ENCODE peak calls at places on chromosomes 5 and 9, in five cellular contexts. B is CD8-positive, alpha-beta T cell; X is body of pancreas; O is pancreas; K is OCI-LY7. I is an unnamed sample.

GRCh38 chr5:117434266-117434665 is 859.6 kb upstream of the SEMA6A start:
- DNase-seq in B (no peak), X (no peak), O (no peak), K (no peak), I (no peak)

GRCh38 chr9:134938346-134939079 is 20.8 kb upstream of the FCN1 start:
- DNase-seq in B (no peak), X (no peak), O (no peak), K (no peak), I (no peak)

GRCh38 chr9:73527521-73527920 is 375.9 kb downstream of the ANXA1 start:
- DNase-seq in B (no peak), X (no peak), O (no peak), K (no peak), I (no peak)

GRCh38 chr5:17118631-17119030 is 98.8 kb upstream of the BASP1 start:
- DNase-seq in B (no peak), X (peak; percentile 79), O (no peak), K (no peak), I (peak; percentile 98)

GRCh38 chr5:40991981-40992559 is 79.1 kb downstream of the MROH2B start:
- DNase-seq in B (no peak), X (no peak), O (no peak), K (no peak), I (no peak)

GRCh38 chr5:93789173-93790070 is 48.0 kb upstream of the POU5F2 start:
- DNase-seq in B (no peak), X (no peak), O (no peak), K (no peak), I (no peak)

GRCh38 chr9:135330307-135330631 is 149.3 kb upstream of the PPP1R26 start:
- DNase-seq in B (peak; percentile 31), X (no peak), O (no peak), K (no peak), I (no peak)

GRCh38 chr5:75037106-75037505 is 15.3 kb downstream of the GCNT4 start:
- DNase-seq in B (no peak), X (peak; percentile 67), O (peak; percentile 56), K (no peak), I (no peak)

GRCh38 chr5:125564336-125564975 is 818.0 kb upstream of the ZNF608 start:
- DNase-seq in B (no peak), X (no peak), O (no peak), K (no peak), I (no peak)

GRCh38 chr9:124941689-124942561 is 1.0 kb upstream of the GOLGA1 start:
- DNase-seq in B (peak; percentile 81), X (peak; percentile 66), O (peak; percentile 37), K (peak; percentile 88), I (peak; percentile 27)

GRCh38 chr9:26863074-26863473 is 29.5 kb downstream of the CAAP1 start:
- DNase-seq in B (no peak), X (no peak), O (no peak), K (peak; percentile 8), I (no peak)

GRCh38 chr9:3296536-3296935 is 229.3 kb downstream of the RFX3 start:
- DNase-seq in B (no peak), X (no peak), O (no peak), K (no peak), I (no peak)

GRCh38 chr9:98515506-98516204 is 193.1 kb downstream of the GABBR2 start:
- DNase-seq in B (no peak), X (no peak), O (no peak), K (no peak), I (no peak)

GRCh38 chr5:74040811-74041491 is 415.0 kb downstream of the ARHGEF28 start:
- DNase-seq in B (no peak), X (no peak), O (no peak), K (no peak), I (no peak)

GRCh38 chr9:98146101-98146991 is 27.3 kb upstream of the TRIM14 start:
- DNase-seq in B (no peak), X (peak; percentile 89), O (peak; percentile 57), K (no peak), I (peak; percentile 89)

GRCh38 chr9:27117489-27118135 is 8.6 kb downstream of the TEK start:
- DNase-seq in B (no peak), X (peak; percentile 18), O (no peak), K (no peak), I (no peak)

GRCh38 chr5:13921573-13921972 is 22.9 kb downstream of the DNAH5 start:
- DNase-seq in B (no peak), X (no peak), O (no peak), K (no peak), I (no peak)

GRCh38 chr5:14438195-14438606 is 143.4 kb upstream of the OTULINL start:
- DNase-seq in B (no peak), X (no peak), O (no peak), K (no peak), I (no peak)

GRCh38 chr9:6779417-6780241 is 21.9 kb downstream of the KDM4C start:
- DNase-seq in B (no peak), X (peak; percentile 41), O (no peak), K (no peak), I (no peak)

GRCh38 chr9:135589596-135590485 is 28.3 kb downstream of the PAEP start:
- DNase-seq in B (no peak), X (no peak), O (no peak), K (no peak), I (no peak)

GRCh38 chr5:41182666-41183065 is 30.7 kb downstream of the C6 start:
- DNase-seq in B (no peak), X (no peak), O (no peak), K (no peak), I (no peak)

GRCh38 chr5:98474802-98475201 is 298.7 kb upstream of the RGMB start:
- DNase-seq in B (no peak), X (no peak), O (no peak), K (no peak), I (no peak)

GRCh38 chr9:88773627-88774244 is 217.5 kb upstream of the S1PR3 start:
- DNase-seq in B (no peak), X (no peak), O (no peak), K (no peak), I (no peak)
- TF ChIP-seq CTCF in B (no peak), X (no peak), O (no peak), K (no peak), I (no peak)

GRCh38 chr5:86500947-86501346 is 116.8 kb upstream of the COX7C start:
- DNase-seq in B (no peak), X (no peak), O (no peak), K (no peak), I (no peak)
- TF ChIP-seq CTCF in B (no peak), X (peak; percentile 12), O (no peak), K (peak; percentile 16), I (no peak)

GRCh38 chr5:157383151-157383810 is 76.7 kb upstream of the NIPAL4 start:
- DNase-seq in B (no peak), X (no peak), O (no peak), K (no peak), I (no peak)

GRCh38 chr5:157379983-157380382 is 80.0 kb upstream of the NIPAL4 start:
- DNase-seq in B (no peak), X (no peak), O (no peak), K (no peak), I (no peak)

GRCh38 chr5:157381746-157382145 is 78.3 kb upstream of the NIPAL4 start:
- DNase-seq in B (no peak), X (no peak), O (no peak), K (no peak), I (no peak)

GRCh38 chr5:157378509-157378908 is 81.5 kb upstream of the NIPAL4 start:
- DNase-seq in B (no peak), X (no peak), O (no peak), K (no peak), I (no peak)
- TF ChIP-seq CTCF in B (no peak), X (no peak), O (no peak), K (no peak), I (no peak)

GRCh38 chr5:61641748-61642565 is 309.9 kb downstream of the ZSWIM6 start:
- DNase-seq in B (no peak), X (no peak), O (no peak), K (no peak), I (no peak)
- TF ChIP-seq CTCF in B (no peak), X (peak; percentile 31), O (no peak), K (no peak), I (no peak)

GRCh38 chr5:176574297-176574591 is 25.1 kb downstream of the CDHR2 start:
- DNase-seq in B (no peak), X (no peak), O (no peak), K (no peak), I (no peak)
- TF ChIP-seq CTCF in B (no peak), X (no peak), O (peak; percentile 3), K (peak; percentile 62), I (no peak)

GRCh38 chr5:173790177-173790719 is 97.9 kb upstream of the CPEB4 start:
- DNase-seq in B (no peak), X (no peak), O (no peak), K (peak; percentile 71), I (no peak)

GRCh38 chr5:173789031-173789920 is 98.9 kb upstream of the CPEB4 start:
- DNase-seq in B (no peak), X (no peak), O (no peak), K (peak; percentile 31), I (peak; percentile 69)

GRCh38 chr5:173785866-173786265 is 102.3 kb upstream of the CPEB4 start:
- DNase-seq in B (no peak), X (no peak), O (no peak), K (no peak), I (no peak)

GRCh38 chr5:173785421-173785820 is 102.7 kb upstream of the CPEB4 start:
- DNase-seq in B (no peak), X (no peak), O (no peak), K (no peak), I (no peak)

GRCh38 chr5:173786296-173787187 is 101.6 kb upstream of the CPEB4 start:
- DNase-seq in B (no peak), X (no peak), O (no peak), K (peak; percentile 68), I (peak; percentile 42)
- TF ChIP-seq CTCF in B (no peak), X (no peak), O (no peak), K (peak; percentile 85), I (no peak)

GRCh38 chr5:143405063-143405746 is 1.7 kb upstream of the NR3C1 start:
- DNase-seq in B (peak; percentile 95), X (peak; percentile 86), O (peak; percentile 79), K (peak; percentile 90), I (peak; percentile 58)
- TF ChIP-seq CTCF in B (peak; percentile 17), X (peak; percentile 29), O (no peak), K (peak; percentile 55), I (no peak)

I was measured in HL-60.